ENCODE peak calls at places on chromosomes 7 and 10, in eight cellular contexts. F, B, N, E, R, O, K and Z are unnamed samples.

GRCh38 chr7:28116034-28116433 is 64.6 kb downstream of the JAZF1 start:
- DNase-seq in F (no peak), B (no peak), N (no peak), E (no peak), R (no peak), O (no peak), K (no peak), Z (no peak)

GRCh38 chr7:158357106-158357897 is 230.3 kb downstream of the PTPRN2 start:
- DNase-seq in F (no peak), B (no peak), N (peak; percentile 6), E (no peak), R (no peak), O (no peak), K (no peak), Z (no peak)

GRCh38 chr10:97659589-97659988 is 19.1 kb downstream of the PI4K2A start:
- DNase-seq in F (peak; percentile 45), B (no peak), N (no peak), E (no peak), R (no peak), O (no peak), K (peak; percentile 22), Z (no peak)

GRCh38 chr7:47258798-47259197 is 323.1 kb downstream of the TNS3 start:
- DNase-seq in F (no peak), B (no peak), N (no peak), E (no peak), R (no peak), O (no peak), K (peak; percentile 24), Z (no peak)

GRCh38 chr10:100516847-100517246 is 2.8 kb downstream of the SEC31B start:
- DNase-seq in F (no peak), B (peak; percentile 19), N (no peak), E (no peak), R (no peak), O (no peak), K (no peak), Z (peak; percentile 42)

GRCh38 chr7:30445770-30446169 is 32.8 kb downstream of the NOD1 start:
- DNase-seq in F (peak; percentile 56), B (no peak), N (peak; percentile 75), E (peak; percentile 89), R (peak; percentile 83), O (no peak), K (no peak), Z (peak; percentile 54)

GRCh38 chr7:29841926-29842671 is 35.8 kb downstream of the WIPF3 start:
- DNase-seq in F (no peak), B (no peak), N (no peak), E (no peak), R (no peak), O (no peak), K (no peak), Z (no peak)

GRCh38 chr7:2074694-2075093 is 158.1 kb downstream of the MAD1L1 start:
- DNase-seq in F (no peak), B (no peak), N (peak; percentile 24), E (no peak), R (no peak), O (no peak), K (no peak), Z (no peak)

GRCh38 chr10:22615819-22616499 is 98.4 kb downstream of the PIP4K2A start:
- DNase-seq in F (peak; percentile 48), B (peak; percentile 58), N (peak; percentile 44), E (peak; percentile 62), R (peak; percentile 46), O (no peak), K (peak; percentile 85), Z (no peak)

GRCh38 chr7:43905954-43906326 is 456 bp downstream of the URGCP start:
- DNase-seq in F (no peak), B (peak; percentile 56), N (peak; percentile 46), E (peak; percentile 33), R (peak; percentile 29), O (no peak), K (peak; percentile 56), Z (peak; percentile 64)

GRCh38 chr10:70478191-70479160 is at the start of gene PALD1:
- DNase-seq in F (peak; percentile 54), B (peak; percentile 49), N (peak; percentile 83), E (peak; percentile 66), R (peak; percentile 87), O (no peak), K (peak; percentile 42), Z (peak; percentile 86)

GRCh38 chr10:100565206-100565985 is 29.7 kb downstream of the HIF1AN start:
- DNase-seq in F (no peak), B (no peak), N (no peak), E (no peak), R (no peak), O (no peak), K (no peak), Z (no peak)

GRCh38 chr10:128456271-128456670 is 330.0 kb upstream of the MKI67 start:
- DNase-seq in F (no peak), B (no peak), N (no peak), E (no peak), R (no peak), O (no peak), K (no peak), Z (no peak)

GRCh38 chr7:21939136-21939857 is 6.4 kb downstream of the CDCA7L start:
- DNase-seq in F (no peak), B (peak; percentile 98), N (no peak), E (peak; percentile 50), R (no peak), O (peak; percentile 48), K (no peak), Z (no peak)

GRCh38 chr7:47730135-47730534 is 148.2 kb upstream of the TNS3 start:
- DNase-seq in F (no peak), B (no peak), N (no peak), E (no peak), R (no peak), O (no peak), K (no peak), Z (no peak)

GRCh38 chr7:28686418-28686800 is 271.7 kb downstream of the TRIL start:
- DNase-seq in F (peak; percentile 77), B (peak; percentile 95), N (no peak), E (peak; percentile 14), R (no peak), O (no peak), K (peak; percentile 81), Z (peak; percentile 95)

GRCh38 chr7:31955641-31956040 is 114.6 kb downstream of the PDE1C start:
- DNase-seq in F (no peak), B (no peak), N (no peak), E (no peak), R (no peak), O (no peak), K (no peak), Z (no peak)

GRCh38 chr10:60203993-60204618 is 185.6 kb downstream of the ANK3 start:
- DNase-seq in F (peak; percentile 26), B (peak; percentile 58), N (no peak), E (peak; percentile 48), R (no peak), O (no peak), K (peak; percentile 51), Z (peak; percentile 29)

GRCh38 chr7:113200281-113200680 is 81.9 kb upstream of the SMIM30 start:
- DNase-seq in F (no peak), B (no peak), N (no peak), E (no peak), R (no peak), O (no peak), K (no peak), Z (no peak)

GRCh38 chr7:786472-787255 is 45.6 kb upstream of the SUN1 start:
- DNase-seq in F (peak; percentile 63), B (peak; percentile 82), N (peak; percentile 82), E (peak; percentile 74), R (peak; percentile 77), O (peak; percentile 24), K (peak; percentile 72), Z (peak; percentile 56)

GRCh38 chr10:43255644-43256431 is 11.0 kb downstream of the RASGEF1A start:
- DNase-seq in F (no peak), B (peak; percentile 58), N (no peak), E (no peak), R (peak; percentile 8), O (no peak), K (peak; percentile 46), Z (peak; percentile 52)

GRCh38 chr7:111077001-111077400 is 13.9 kb upstream of the LRRN3 start:
- DNase-seq in F (no peak), B (no peak), N (no peak), E (no peak), R (no peak), O (no peak), K (no peak), Z (no peak)

GRCh38 chr10:42937649-42938180 is 139.2 kb upstream of the RET start:
- DNase-seq in F (no peak), B (no peak), N (no peak), E (no peak), R (no peak), O (no peak), K (no peak), Z (no peak)

GRCh38 chr7:73768661-73769480 is 1.2 kb downstream of the CLDN3 start:
- DNase-seq in F (no peak), B (no peak), N (no peak), E (no peak), R (no peak), O (no peak), K (no peak), Z (no peak)

GRCh38 chr7:150370612-150371071 is 2.0 kb downstream of the REPIN1 start:
- DNase-seq in F (no peak), B (peak; percentile 43), N (no peak), E (no peak), R (no peak), O (no peak), K (no peak), Z (no peak)